ENCODE peak calls at places on chromosomes 4 and X, in five cellular contexts. One of them, this sample, is unnamed.

GRCh38 chrX:72045552-72046277 is 86.0 kb downstream of the RTL5 start:
- DNase-seq in fibroblast of lung: peak
- DNase-seq in left lung: no peak
- DNase-seq in HepG2: no peak
- DNase-seq in tibial nerve: no peak
- DNase-seq in this sample: no peak

GRCh38 chr4:182643801-182644311 is 273.3 kb downstream of the DCTD start:
- DNase-seq in fibroblast of lung: peak
- DNase-seq in left lung: no peak
- DNase-seq in HepG2: no peak
- DNase-seq in tibial nerve: no peak
- DNase-seq in this sample: peak

GRCh38 chr4:181432347-181432746 is 810.9 kb upstream of the TENM3 start:
- DNase-seq in fibroblast of lung: no peak
- DNase-seq in left lung: no peak
- DNase-seq in HepG2: no peak
- DNase-seq in tibial nerve: no peak
- DNase-seq in this sample: no peak

GRCh38 chr4:54976682-54977081 is 148.7 kb downstream of the KDR start:
- DNase-seq in fibroblast of lung: no peak
- DNase-seq in left lung: no peak
- DNase-seq in HepG2: peak
- DNase-seq in tibial nerve: no peak
- DNase-seq in this sample: no peak

GRCh38 chr4:185396724-185397402 is at the start of gene ANKRD37:
- DNase-seq in fibroblast of lung: peak
- DNase-seq in left lung: peak
- DNase-seq in HepG2: peak
- DNase-seq in tibial nerve: no peak
- DNase-seq in this sample: peak

GRCh38 chr4:14111730-14112171 is 484.2 kb upstream of the BOD1L1 start:
- DNase-seq in fibroblast of lung: peak
- DNase-seq in left lung: no peak
- DNase-seq in HepG2: no peak
- DNase-seq in tibial nerve: no peak
- DNase-seq in this sample: no peak

GRCh38 chrX:53184836-53185235 is 40.2 kb downstream of the KDM5C start:
- DNase-seq in fibroblast of lung: peak
- DNase-seq in left lung: no peak
- DNase-seq in HepG2: no peak
- DNase-seq in tibial nerve: no peak
- DNase-seq in this sample: peak

GRCh38 chr4:88275516-88275915 is 8.8 kb downstream of the PPM1K start:
- DNase-seq in fibroblast of lung: peak
- DNase-seq in left lung: no peak
- DNase-seq in HepG2: no peak
- DNase-seq in tibial nerve: no peak
- DNase-seq in this sample: peak

GRCh38 chr4:7769308-7769841 is 170.3 kb downstream of the AFAP1 start:
- DNase-seq in fibroblast of lung: no peak
- DNase-seq in left lung: no peak
- DNase-seq in HepG2: no peak
- DNase-seq in tibial nerve: no peak
- DNase-seq in this sample: no peak

GRCh38 chr4:74435296-74435695 is 9.6 kb upstream of the AREG start:
- DNase-seq in fibroblast of lung: no peak
- DNase-seq in left lung: no peak
- DNase-seq in HepG2: no peak
- DNase-seq in tibial nerve: no peak
- DNase-seq in this sample: no peak

GRCh38 chrX:47166126-47166525 is 21.1 kb downstream of the RBM10 start:
- DNase-seq in fibroblast of lung: no peak
- DNase-seq in left lung: no peak
- DNase-seq in HepG2: no peak
- DNase-seq in tibial nerve: no peak
- DNase-seq in this sample: no peak

GRCh38 chr4:184061582-184061981 is 156.1 kb downstream of the ENPP6 start:
- DNase-seq in fibroblast of lung: no peak
- DNase-seq in left lung: no peak
- DNase-seq in HepG2: no peak
- DNase-seq in tibial nerve: no peak
- DNase-seq in this sample: no peak

GRCh38 chrX:72569786-72570185 is 2.9 kb downstream of the HDAC8 start:
- DNase-seq in fibroblast of lung: peak
- DNase-seq in left lung: no peak
- DNase-seq in HepG2: no peak
- DNase-seq in tibial nerve: no peak
- DNase-seq in this sample: peak

GRCh38 chr4:88573995-88574394 is 18.3 kb upstream of the HERC3 start:
- DNase-seq in fibroblast of lung: peak
- DNase-seq in left lung: no peak
- DNase-seq in HepG2: peak
- DNase-seq in tibial nerve: no peak
- DNase-seq in this sample: peak

GRCh38 chr4:36214735-36215485 is 29.4 kb downstream of the ARAP2 start:
- DNase-seq in fibroblast of lung: no peak
- DNase-seq in left lung: no peak
- DNase-seq in HepG2: no peak
- DNase-seq in tibial nerve: no peak
- DNase-seq in this sample: no peak
- H3K27ac ChIP-seq in fibroblast of lung: no peak
- H3K27ac ChIP-seq in left lung: no peak
- H3K27ac ChIP-seq in HepG2: no peak
- H3K27ac ChIP-seq in tibial nerve: no peak
- H3K27ac ChIP-seq in this sample: no peak

DNA sequence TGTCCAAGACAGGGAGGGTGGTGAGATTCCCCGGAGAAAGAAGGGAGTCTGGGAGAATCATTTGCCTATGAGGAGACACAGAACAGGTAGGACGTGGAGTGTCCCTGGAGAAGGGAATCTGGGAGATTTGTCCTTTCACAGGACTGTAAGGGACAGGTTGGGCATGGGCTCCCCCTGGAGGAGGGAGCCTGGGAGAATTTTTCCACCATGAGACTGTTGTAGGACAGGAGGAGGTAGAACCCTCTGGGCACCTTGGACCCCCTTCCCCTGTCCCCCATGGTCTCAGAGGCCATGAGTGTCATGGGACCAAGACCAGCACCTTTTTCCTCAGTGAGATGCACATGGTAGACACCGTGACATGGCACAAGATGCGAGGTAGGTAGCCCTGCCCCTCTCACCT is 2.8 kb downstream of the PORCN start:
- DNase-seq in fibroblast of lung: no peak
- DNase-seq in left lung: no peak
- DNase-seq in HepG2: no peak
- DNase-seq in tibial nerve: no peak
- DNase-seq in this sample: no peak
- TF ChIP-seq CTCF in fibroblast of lung: peak
- TF ChIP-seq CTCF in left lung: no peak
- TF ChIP-seq CTCF in HepG2: peak
- TF ChIP-seq CTCF in tibial nerve: no peak
- TF ChIP-seq CTCF in this sample: peak

GRCh38 chr4:139484861-139485311 is 31.0 kb downstream of the RAB33B start:
- DNase-seq in fibroblast of lung: no peak
- DNase-seq in left lung: no peak
- DNase-seq in HepG2: no peak
- DNase-seq in tibial nerve: no peak
- DNase-seq in this sample: no peak

GRCh38 chr4:139488442-139488841 is 34.5 kb downstream of the RAB33B start:
- DNase-seq in fibroblast of lung: no peak
- DNase-seq in left lung: no peak
- DNase-seq in HepG2: no peak
- DNase-seq in tibial nerve: no peak
- DNase-seq in this sample: no peak

GRCh38 chr4:139493176-139493575 is 39.3 kb downstream of the RAB33B start:
- DNase-seq in fibroblast of lung: no peak
- DNase-seq in left lung: no peak
- DNase-seq in HepG2: no peak
- DNase-seq in tibial nerve: no peak
- DNase-seq in this sample: no peak

GRCh38 chr4:139492429-139492828 is 38.5 kb downstream of the RAB33B start:
- DNase-seq in fibroblast of lung: no peak
- DNase-seq in left lung: no peak
- DNase-seq in HepG2: no peak
- DNase-seq in tibial nerve: no peak
- DNase-seq in this sample: no peak

GRCh38 chr4:139489638-139490037 is 35.7 kb downstream of the RAB33B start:
- DNase-seq in fibroblast of lung: no peak
- DNase-seq in left lung: no peak
- DNase-seq in HepG2: no peak
- DNase-seq in tibial nerve: no peak
- DNase-seq in this sample: no peak
- H3K27ac ChIP-seq in fibroblast of lung: no peak
- H3K27ac ChIP-seq in left lung: no peak
- H3K27ac ChIP-seq in HepG2: no peak
- H3K27ac ChIP-seq in tibial nerve: no peak
- H3K27ac ChIP-seq in this sample: no peak

DNA sequence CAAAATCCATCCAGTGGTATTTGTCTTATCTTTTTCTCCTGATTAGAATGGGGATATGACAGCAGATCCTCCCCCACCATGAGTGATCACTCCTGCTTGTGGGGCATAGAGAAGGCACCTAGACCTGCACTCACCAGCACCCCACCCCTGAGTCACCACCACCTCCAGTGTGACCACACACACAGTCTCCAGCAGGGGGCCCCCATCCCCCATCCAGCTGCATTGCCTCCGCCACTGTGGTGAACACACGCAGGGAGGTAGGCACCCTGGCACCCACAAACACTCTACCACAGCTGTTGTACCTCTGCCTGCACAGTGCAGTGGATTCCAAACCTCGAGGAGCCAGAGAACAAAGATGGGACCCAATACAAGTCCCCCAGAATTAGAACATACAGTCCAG is 9.0 kb upstream of the MAGEA8 start:
- DNase-seq in fibroblast of lung: peak
- DNase-seq in left lung: no peak
- DNase-seq in HepG2: peak
- DNase-seq in tibial nerve: no peak
- DNase-seq in this sample: peak
- TF ChIP-seq CTCF in fibroblast of lung: peak
- TF ChIP-seq CTCF in left lung: no peak
- TF ChIP-seq CTCF in HepG2: peak
- TF ChIP-seq CTCF in tibial nerve: no peak
- TF ChIP-seq CTCF in this sample: peak

GRCh38 chrX:18994713-18995112 is 10.8 kb upstream of the PHKA2 start:
- DNase-seq in fibroblast of lung: peak
- DNase-seq in left lung: no peak
- DNase-seq in HepG2: peak
- DNase-seq in tibial nerve: no peak
- DNase-seq in this sample: peak
- H3K27ac ChIP-seq in fibroblast of lung: peak
- H3K27ac ChIP-seq in left lung: peak
- H3K27ac ChIP-seq in HepG2: no peak
- H3K27ac ChIP-seq in tibial nerve: no peak
- H3K27ac ChIP-seq in this sample: peak

DNA sequence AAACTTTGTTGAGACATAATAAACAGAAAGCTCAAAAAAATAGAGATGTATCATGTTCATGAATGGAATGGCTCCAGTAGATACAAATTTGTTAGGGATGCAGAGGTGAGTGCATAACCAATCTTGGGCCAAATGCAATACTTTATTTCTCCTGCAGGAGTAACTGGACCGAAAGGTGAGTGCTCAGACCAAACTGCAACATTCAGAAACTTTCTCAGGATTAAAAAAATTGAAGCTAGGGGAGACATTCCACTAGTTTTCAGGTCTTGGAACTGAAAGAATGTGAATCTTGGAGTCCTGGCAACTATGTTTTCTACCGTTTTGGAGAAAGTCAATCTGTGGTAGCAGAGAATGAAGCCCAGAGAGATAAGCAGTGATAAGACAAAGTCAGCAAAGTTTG is 21.2 kb upstream of the LCORL start:
- DNase-seq in fibroblast of lung: no peak
- DNase-seq in left lung: no peak
- DNase-seq in HepG2: no peak
- DNase-seq in tibial nerve: no peak
- DNase-seq in this sample: no peak
- TF ChIP-seq CTCF in fibroblast of lung: peak
- TF ChIP-seq CTCF in left lung: no peak
- TF ChIP-seq CTCF in HepG2: no peak
- TF ChIP-seq CTCF in tibial nerve: no peak
- TF ChIP-seq CTCF in this sample: peak

GRCh38 chrX:41391606-41392005 is 55.5 kb upstream of the NYX start:
- DNase-seq in fibroblast of lung: no peak
- DNase-seq in left lung: no peak
- DNase-seq in HepG2: no peak
- DNase-seq in tibial nerve: no peak
- DNase-seq in this sample: no peak

GRCh38 chrX:41386222-41386990 is 52.4 kb downstream of the DDX3X start:
- DNase-seq in fibroblast of lung: peak
- DNase-seq in left lung: no peak
- DNase-seq in HepG2: no peak
- DNase-seq in tibial nerve: no peak
- DNase-seq in this sample: no peak

GRCh38 chrX:41384041-41384705 is 50.2 kb downstream of the DDX3X start:
- DNase-seq in fibroblast of lung: peak
- DNase-seq in left lung: peak
- DNase-seq in HepG2: no peak
- DNase-seq in tibial nerve: peak
- DNase-seq in this sample: peak

GRCh38 chrX:41389311-41389888 is 55.4 kb downstream of the DDX3X start:
- DNase-seq in fibroblast of lung: no peak
- DNase-seq in left lung: no peak
- DNase-seq in HepG2: peak
- DNase-seq in tibial nerve: no peak
- DNase-seq in this sample: no peak

DNA sequence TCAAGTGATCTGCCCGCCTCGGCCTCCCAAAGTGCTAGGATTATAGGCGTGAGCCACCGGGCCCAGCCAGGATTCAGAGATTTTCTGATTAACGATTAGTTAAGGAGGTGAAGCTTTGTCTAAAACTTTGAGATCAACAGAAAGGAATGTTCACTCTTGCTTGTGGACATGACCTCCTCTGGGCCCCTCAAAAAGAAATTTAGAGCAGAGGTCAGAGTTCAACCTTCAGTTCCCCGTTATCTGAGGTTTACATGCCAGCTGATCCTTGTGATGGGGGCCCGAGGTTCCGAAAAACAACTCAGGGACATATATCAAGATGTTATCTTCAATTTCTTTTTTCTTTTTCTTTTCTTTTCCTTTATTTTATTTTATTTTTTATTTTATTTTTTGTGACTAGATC is 54.6 kb downstream of the DDX3X start:
- DNase-seq in fibroblast of lung: no peak
- DNase-seq in left lung: no peak
- DNase-seq in HepG2: peak
- DNase-seq in tibial nerve: no peak
- DNase-seq in this sample: no peak
- H3K27ac ChIP-seq in fibroblast of lung: no peak
- H3K27ac ChIP-seq in left lung: no peak
- H3K27ac ChIP-seq in HepG2: peak
- H3K27ac ChIP-seq in tibial nerve: no peak
- H3K27ac ChIP-seq in this sample: no peak

DNA sequence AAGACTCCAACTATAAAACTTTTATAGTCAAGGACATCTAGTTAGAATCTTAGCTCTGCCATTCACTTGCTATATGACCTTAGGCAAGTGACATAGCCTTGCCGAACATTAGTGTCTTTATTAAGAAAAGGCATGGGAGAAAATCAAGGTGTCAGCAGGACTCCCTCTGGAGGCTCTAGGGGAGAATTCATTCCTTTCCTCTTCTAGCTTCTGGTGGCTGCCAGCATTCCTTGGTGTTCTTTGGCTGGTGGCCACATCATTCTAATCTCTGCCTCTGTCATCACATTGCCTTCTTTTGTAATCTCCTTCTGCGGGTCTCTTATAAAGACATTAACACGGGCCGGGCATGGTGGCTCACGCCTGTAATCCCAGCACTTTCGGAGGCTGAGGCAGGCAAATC is 99.8 kb downstream of the PPP1R2C start:
- DNase-seq in fibroblast of lung: peak
- DNase-seq in left lung: no peak
- DNase-seq in HepG2: no peak
- DNase-seq in tibial nerve: no peak
- DNase-seq in this sample: peak
- TF ChIP-seq CTCF in fibroblast of lung: no peak
- TF ChIP-seq CTCF in left lung: no peak
- TF ChIP-seq CTCF in HepG2: no peak
- TF ChIP-seq CTCF in tibial nerve: no peak
- TF ChIP-seq CTCF in this sample: no peak

This sample was measured in brain microvascular endothelial cell.